ENCODE peak calls at places on chromosomes 6 and 20, in four cellular contexts. One of them, this sample, is unnamed.

GRCh38 chr20:32574296-32575226 is 10.6 kb downstream of the NOL4L start:
- DNase-seq in dorsolateral prefrontal cortex: no peak
- DNase-seq in brain microvascular endothelial cell: peak
- DNase-seq in CD8-positive, alpha-beta T cell: no peak
- DNase-seq in this sample: peak

GRCh38 chr6:56764081-56764566 is 121.4 kb upstream of the DST start:
- DNase-seq in dorsolateral prefrontal cortex: no peak
- DNase-seq in brain microvascular endothelial cell: no peak
- DNase-seq in CD8-positive, alpha-beta T cell: no peak
- DNase-seq in this sample: peak

GRCh38 chr6:150490586-150490985 is 109.1 kb upstream of the PLEKHG1 start:
- DNase-seq in dorsolateral prefrontal cortex: no peak
- DNase-seq in brain microvascular endothelial cell: no peak
- DNase-seq in CD8-positive, alpha-beta T cell: no peak
- DNase-seq in this sample: no peak

GRCh38 chr6:123316733-123317323 is 319.9 kb downstream of the TRDN start:
- DNase-seq in dorsolateral prefrontal cortex: no peak
- DNase-seq in brain microvascular endothelial cell: no peak
- DNase-seq in CD8-positive, alpha-beta T cell: no peak
- DNase-seq in this sample: peak

GRCh38 chr6:76803038-76803580 is 660.2 kb downstream of the HTR1B start:
- DNase-seq in dorsolateral prefrontal cortex: no peak
- DNase-seq in brain microvascular endothelial cell: no peak
- DNase-seq in CD8-positive, alpha-beta T cell: no peak
- DNase-seq in this sample: no peak

GRCh38 chr6:13302751-13303667 is 25.3 kb downstream of the TBC1D7 start:
- DNase-seq in dorsolateral prefrontal cortex: no peak
- DNase-seq in brain microvascular endothelial cell: peak
- DNase-seq in CD8-positive, alpha-beta T cell: no peak
- DNase-seq in this sample: peak

GRCh38 chr6:158170656-158171081 is 2.5 kb downstream of the GTF2H5 start:
- DNase-seq in dorsolateral prefrontal cortex: no peak
- DNase-seq in brain microvascular endothelial cell: peak
- DNase-seq in CD8-positive, alpha-beta T cell: no peak
- DNase-seq in this sample: peak

GRCh38 chr20:39596554-39596953 is 634.4 kb downstream of the DHX35 start:
- DNase-seq in dorsolateral prefrontal cortex: no peak
- DNase-seq in brain microvascular endothelial cell: no peak
- DNase-seq in CD8-positive, alpha-beta T cell: no peak
- DNase-seq in this sample: no peak

GRCh38 chr6:3045369-3045768 is 22.9 kb upstream of the RIPK1 start:
- DNase-seq in dorsolateral prefrontal cortex: no peak
- DNase-seq in brain microvascular endothelial cell: no peak
- DNase-seq in CD8-positive, alpha-beta T cell: no peak
- DNase-seq in this sample: no peak

GRCh38 chr20:38153401-38153800 is 11.7 kb downstream of the TGM2 start:
- DNase-seq in dorsolateral prefrontal cortex: no peak
- DNase-seq in brain microvascular endothelial cell: no peak
- DNase-seq in CD8-positive, alpha-beta T cell: no peak
- DNase-seq in this sample: no peak

GRCh38 chr6:4253604-4254211 is 118.3 kb upstream of the ECI2 start:
- DNase-seq in dorsolateral prefrontal cortex: no peak
- DNase-seq in brain microvascular endothelial cell: peak
- DNase-seq in CD8-positive, alpha-beta T cell: no peak
- DNase-seq in this sample: peak

GRCh38 chr20:23350855-23351838 is 556 bp downstream of the NXT1 start:
- DNase-seq in dorsolateral prefrontal cortex: peak
- DNase-seq in brain microvascular endothelial cell: peak
- DNase-seq in CD8-positive, alpha-beta T cell: peak
- DNase-seq in this sample: peak

GRCh38 chr6:27834879-27835549 is 77.2 kb downstream of the OR2B2 start:
- DNase-seq in dorsolateral prefrontal cortex: no peak
- DNase-seq in brain microvascular endothelial cell: no peak
- DNase-seq in CD8-positive, alpha-beta T cell: no peak
- DNase-seq in this sample: no peak

GRCh38 chr6:143007626-143008025 is 53.1 kb upstream of the AIG1 start:
- DNase-seq in dorsolateral prefrontal cortex: no peak
- DNase-seq in brain microvascular endothelial cell: no peak
- DNase-seq in CD8-positive, alpha-beta T cell: no peak
- DNase-seq in this sample: peak

GRCh38 chr6:136173519-136174507 is 76.3 kb downstream of the MTFR2 start:
- DNase-seq in dorsolateral prefrontal cortex: no peak
- DNase-seq in brain microvascular endothelial cell: peak
- DNase-seq in CD8-positive, alpha-beta T cell: no peak
- DNase-seq in this sample: peak

GRCh38 chr6:20266851-20267608 is 54.8 kb upstream of the MBOAT1 start:
- DNase-seq in dorsolateral prefrontal cortex: no peak
- DNase-seq in brain microvascular endothelial cell: no peak
- DNase-seq in CD8-positive, alpha-beta T cell: no peak
- DNase-seq in this sample: no peak

GRCh38 chr6:22821664-22822320 is 252.4 kb downstream of the HDGFL1 start:
- DNase-seq in dorsolateral prefrontal cortex: no peak
- DNase-seq in brain microvascular endothelial cell: peak
- DNase-seq in CD8-positive, alpha-beta T cell: no peak
- DNase-seq in this sample: peak

GRCh38 chr6:21873562-21873961 is 280.0 kb downstream of the SOX4 start:
- DNase-seq in dorsolateral prefrontal cortex: no peak
- DNase-seq in brain microvascular endothelial cell: peak
- DNase-seq in CD8-positive, alpha-beta T cell: no peak
- DNase-seq in this sample: peak

GRCh38 chr6:149020319-149020718 is 273.5 kb downstream of the UST start:
- DNase-seq in dorsolateral prefrontal cortex: no peak
- DNase-seq in brain microvascular endothelial cell: no peak
- DNase-seq in CD8-positive, alpha-beta T cell: no peak
- DNase-seq in this sample: no peak

GRCh38 chr6:154414021-154414813 is 57.6 kb upstream of the IPCEF1 start:
- DNase-seq in dorsolateral prefrontal cortex: no peak
- DNase-seq in brain microvascular endothelial cell: no peak
- DNase-seq in CD8-positive, alpha-beta T cell: no peak
- DNase-seq in this sample: peak

GRCh38 chr6:123001540-123001939 is 5.5 kb downstream of the CLVS2 start:
- DNase-seq in dorsolateral prefrontal cortex: no peak
- DNase-seq in brain microvascular endothelial cell: no peak
- DNase-seq in CD8-positive, alpha-beta T cell: no peak
- DNase-seq in this sample: no peak

GRCh38 chr20:35768731-35769664 is 2.8 kb upstream of the PHF20 start:
- DNase-seq in dorsolateral prefrontal cortex: peak
- DNase-seq in brain microvascular endothelial cell: peak
- DNase-seq in CD8-positive, alpha-beta T cell: no peak
- DNase-seq in this sample: peak

GRCh38 chr6:5379647-5380242 is 118.4 kb downstream of the FARS2 start:
- DNase-seq in dorsolateral prefrontal cortex: no peak
- DNase-seq in brain microvascular endothelial cell: peak
- DNase-seq in CD8-positive, alpha-beta T cell: no peak
- DNase-seq in this sample: peak

GRCh38 chr6:170003027-170003426 is 251.6 kb downstream of the ERMARD start:
- DNase-seq in dorsolateral prefrontal cortex: no peak
- DNase-seq in brain microvascular endothelial cell: no peak
- DNase-seq in CD8-positive, alpha-beta T cell: no peak
- DNase-seq in this sample: no peak

GRCh38 chr6:37381579-37381978 is 27.8 kb downstream of the RNF8 start:
- DNase-seq in dorsolateral prefrontal cortex: no peak
- DNase-seq in brain microvascular endothelial cell: peak
- DNase-seq in CD8-positive, alpha-beta T cell: no peak
- DNase-seq in this sample: peak

GRCh38 chr6:7051780-7052440 is 55.9 kb upstream of the RREB1 start:
- DNase-seq in dorsolateral prefrontal cortex: no peak
- DNase-seq in brain microvascular endothelial cell: peak
- DNase-seq in CD8-positive, alpha-beta T cell: peak
- DNase-seq in this sample: peak

GRCh38 chr6:1787894-1788293 is 178.2 kb downstream of the FOXC1 start:
- DNase-seq in dorsolateral prefrontal cortex: no peak
- DNase-seq in brain microvascular endothelial cell: peak
- DNase-seq in CD8-positive, alpha-beta T cell: no peak
- DNase-seq in this sample: peak

GRCh38 chr6:36624461-36625160 is 30.4 kb downstream of the SRSF3 start:
- DNase-seq in dorsolateral prefrontal cortex: no peak
- DNase-seq in brain microvascular endothelial cell: no peak
- DNase-seq in CD8-positive, alpha-beta T cell: no peak
- DNase-seq in this sample: no peak

GRCh38 chr6:126886106-126886505 is 232.4 kb upstream of the RSPO3 start:
- DNase-seq in dorsolateral prefrontal cortex: no peak
- DNase-seq in brain microvascular endothelial cell: no peak
- DNase-seq in CD8-positive, alpha-beta T cell: no peak
- DNase-seq in this sample: no peak

GRCh38 chr20:3674995-3675900 is 6.6 kb downstream of the ADAM33 start:
- DNase-seq in dorsolateral prefrontal cortex: no peak
- DNase-seq in brain microvascular endothelial cell: no peak
- DNase-seq in CD8-positive, alpha-beta T cell: no peak
- DNase-seq in this sample: no peak

GRCh38 chr6:37671061-37671460 is 26.6 kb downstream of the MDGA1 start:
- DNase-seq in dorsolateral prefrontal cortex: no peak
- DNase-seq in brain microvascular endothelial cell: no peak
- DNase-seq in CD8-positive, alpha-beta T cell: no peak
- DNase-seq in this sample: no peak

GRCh38 chr6:117601811-117602150 is 530 bp downstream of the GOPC start:
- DNase-seq in dorsolateral prefrontal cortex: no peak
- DNase-seq in brain microvascular endothelial cell: no peak
- DNase-seq in CD8-positive, alpha-beta T cell: no peak
- DNase-seq in this sample: no peak

GRCh38 chr20:63413323-63413722 is 52.2 kb upstream of the CHRNA4 start:
- DNase-seq in dorsolateral prefrontal cortex: no peak
- DNase-seq in brain microvascular endothelial cell: no peak
- DNase-seq in CD8-positive, alpha-beta T cell: no peak
- DNase-seq in this sample: no peak

GRCh38 chr20:63411898-63412631 is 50.9 kb upstream of the CHRNA4 start:
- DNase-seq in dorsolateral prefrontal cortex: peak
- DNase-seq in brain microvascular endothelial cell: no peak
- DNase-seq in CD8-positive, alpha-beta T cell: no peak
- DNase-seq in this sample: no peak

GRCh38 chr20:63409834-63410435 is 48.8 kb upstream of the CHRNA4 start:
- DNase-seq in dorsolateral prefrontal cortex: no peak
- DNase-seq in brain microvascular endothelial cell: no peak
- DNase-seq in CD8-positive, alpha-beta T cell: no peak
- DNase-seq in this sample: no peak

GRCh38 chr20:63412889-63413288 is 51.7 kb upstream of the CHRNA4 start:
- DNase-seq in dorsolateral prefrontal cortex: no peak
- DNase-seq in brain microvascular endothelial cell: no peak
- DNase-seq in CD8-positive, alpha-beta T cell: no peak
- DNase-seq in this sample: no peak

GRCh38 chr20:63411151-63411897 is 50.2 kb upstream of the CHRNA4 start:
- DNase-seq in dorsolateral prefrontal cortex: no peak
- DNase-seq in brain microvascular endothelial cell: no peak
- DNase-seq in CD8-positive, alpha-beta T cell: no peak
- DNase-seq in this sample: no peak
- TF ChIP-seq CTCF in dorsolateral prefrontal cortex: no peak
- TF ChIP-seq CTCF in brain microvascular endothelial cell: no peak
- TF ChIP-seq CTCF in CD8-positive, alpha-beta T cell: no peak
- TF ChIP-seq CTCF in this sample: no peak

GRCh38 chr6:32244946-32245398 is 21.1 kb upstream of the NOTCH4 start:
- DNase-seq in dorsolateral prefrontal cortex: peak
- DNase-seq in brain microvascular endothelial cell: peak
- DNase-seq in CD8-positive, alpha-beta T cell: peak
- DNase-seq in this sample: peak
- H3K4me3 ChIP-seq in dorsolateral prefrontal cortex: no peak
- H3K4me3 ChIP-seq in brain microvascular endothelial cell: no peak
- H3K4me3 ChIP-seq in CD8-positive, alpha-beta T cell: no peak
- H3K4me3 ChIP-seq in this sample: no peak

GRCh38 chr6:42050897-42051653 is 751 bp downstream of the TAF8 start:
- DNase-seq in dorsolateral prefrontal cortex: no peak
- DNase-seq in brain microvascular endothelial cell: no peak
- DNase-seq in CD8-positive, alpha-beta T cell: no peak
- DNase-seq in this sample: no peak

GRCh38 chr6:42047790-42048405 is 2.4 kb upstream of the TAF8 start:
- DNase-seq in dorsolateral prefrontal cortex: no peak
- DNase-seq in brain microvascular endothelial cell: no peak
- DNase-seq in CD8-positive, alpha-beta T cell: no peak
- DNase-seq in this sample: no peak

GRCh38 chr6:42049116-42049809 is 1.1 kb upstream of the TAF8 start:
- DNase-seq in dorsolateral prefrontal cortex: no peak
- DNase-seq in brain microvascular endothelial cell: no peak
- DNase-seq in CD8-positive, alpha-beta T cell: no peak
- DNase-seq in this sample: no peak

GRCh38 chr6:42047220-42047590 is 3.1 kb upstream of the TAF8 start:
- DNase-seq in dorsolateral prefrontal cortex: no peak
- DNase-seq in brain microvascular endothelial cell: no peak
- DNase-seq in CD8-positive, alpha-beta T cell: no peak
- DNase-seq in this sample: no peak

GRCh38 chr6:42050011-42050896 is at the start of gene TAF8:
- DNase-seq in dorsolateral prefrontal cortex: peak
- DNase-seq in brain microvascular endothelial cell: peak
- DNase-seq in CD8-positive, alpha-beta T cell: peak
- DNase-seq in this sample: peak
- TF ChIP-seq CTCF in dorsolateral prefrontal cortex: peak
- TF ChIP-seq CTCF in brain microvascular endothelial cell: no peak
- TF ChIP-seq CTCF in CD8-positive, alpha-beta T cell: no peak
- TF ChIP-seq CTCF in this sample: no peak

DNA sequence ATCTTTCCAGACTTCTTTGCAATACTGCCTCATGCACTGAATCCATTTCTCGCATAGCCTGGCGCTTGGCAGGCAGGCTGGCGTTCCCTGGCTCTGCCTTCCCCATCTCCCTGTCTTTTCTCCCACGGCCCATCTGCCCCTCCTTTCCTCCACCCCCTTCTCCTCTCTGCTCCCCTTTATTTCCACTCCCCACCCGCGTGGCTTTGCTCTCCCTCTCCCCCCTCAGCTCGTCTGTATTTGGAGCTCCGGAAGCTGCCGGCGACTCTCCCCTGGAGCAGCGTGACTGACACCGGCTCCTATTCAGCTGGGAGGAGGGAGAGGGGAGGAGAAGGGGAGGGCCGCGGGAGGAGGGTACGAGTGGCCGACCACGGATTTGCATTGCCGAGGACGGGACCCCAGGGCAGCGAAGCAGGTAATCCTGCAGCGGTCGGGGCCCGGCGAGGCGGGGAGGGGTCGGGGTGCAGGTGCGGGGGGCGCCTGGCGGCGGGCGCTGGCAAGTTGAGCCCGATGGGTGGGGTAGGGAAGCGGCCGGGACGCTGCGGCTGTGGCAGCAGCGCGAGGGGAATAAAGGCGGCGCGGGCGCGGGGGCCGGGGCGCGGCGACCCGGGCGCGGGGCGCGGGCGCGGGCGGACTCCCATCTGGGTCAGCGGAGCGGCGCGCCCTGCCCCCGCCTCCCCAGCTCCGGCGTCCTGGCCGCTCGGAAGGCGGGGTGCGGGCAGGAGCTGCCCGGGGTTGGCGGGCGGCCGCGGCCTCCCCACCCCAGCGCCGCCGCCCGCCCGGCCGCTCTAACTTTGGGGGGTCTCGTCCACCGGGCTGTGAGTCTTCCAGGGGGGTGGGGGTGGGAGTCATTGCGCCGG is at the start of gene CAP2:
- DNase-seq in dorsolateral prefrontal cortex: peak
- DNase-seq in brain microvascular endothelial cell: peak
- DNase-seq in CD8-positive, alpha-beta T cell: no peak
- DNase-seq in this sample: peak
- H3K4me3 ChIP-seq in dorsolateral prefrontal cortex: peak
- H3K4me3 ChIP-seq in brain microvascular endothelial cell: peak
- H3K4me3 ChIP-seq in CD8-positive, alpha-beta T cell: no peak
- H3K4me3 ChIP-seq in this sample: peak

This sample was measured in cardiac fibroblast.